ENCODE peak calls at places on chromosomes 2 and 18, in four cellular contexts. D is activated naive CD8-positive, alpha-beta T cell treated with anti-CD3 and anti-CD28 coated beads for 36 hours; U is Ammon's horn; O is aorta. Z is an unnamed sample.

GRCh38 chr2:55105456-55105855 is 55.2 kb upstream of the RTN4 start:
- DNase-seq in D (no peak), O (no peak), U (no peak), Z (no peak)

GRCh38 chr2:99085400-99085799 is 56.1 kb upstream of the C2orf15 start:
- DNase-seq in U (no peak), D (no peak), O (no peak), Z (no peak)

GRCh38 chr2:171158036-171158789 is 2.5 kb downstream of the TLK1 start:
- DNase-seq in D (no peak), O (no peak), U (no peak), Z (no peak)

GRCh38 chr18:12769644-12770440 is 67.0 kb downstream of the PSMG2 start:
- DNase-seq in O (no peak), U (no peak), D (no peak), Z (no peak)

GRCh38 chr18:5103286-5103685 is 93.8 kb downstream of the AKAIN1 start:
- DNase-seq in U (peak), O (no peak), D (no peak), Z (no peak)

GRCh38 chr2:107688135-107688534 is 138.6 kb upstream of the RGPD4 start:
- DNase-seq in O (no peak), U (no peak), D (no peak), Z (no peak)

GRCh38 chr2:240513544-240514287 is 44.1 kb downstream of the ANKMY1 start:
- DNase-seq in D (peak), O (peak), U (peak), Z (peak)

GRCh38 chr2:9990735-9991134 is 39.2 kb downstream of the GRHL1 start:
- DNase-seq in D (no peak), O (peak), U (no peak), Z (no peak)

GRCh38 chr2:28709101-28709500 is 42.5 kb upstream of the PPP1CB start:
- DNase-seq in D (no peak), U (no peak), O (no peak), Z (no peak)

GRCh38 chr2:216803803-216804202 is 56.1 kb downstream of the TNP1 start:
- DNase-seq in U (no peak), D (no peak), O (no peak), Z (peak)

GRCh38 chr2:74860521-74860920 is 26.6 kb downstream of the HK2 start:
- DNase-seq in O (no peak), U (no peak), D (no peak), Z (no peak)

GRCh38 chr2:240055177-240055917 is 2.0 kb upstream of the OR6B3 start:
- DNase-seq in U (no peak), O (no peak), D (no peak), Z (no peak)

Z was measured in NCI-H446.